ENCODE peak calls at places on chromosomes 5 and 9, in six cellular contexts. Z is Peyer's patch, F is hippocampal formation, U is osteoblast, K is GM20000, C is HEK293T. O is an unnamed sample.

GRCh38 chr5:59955241-59955640 is 61.7 kb upstream of the PDE4D start:
- DNase-seq in K (no peak), C (no peak), Z (no peak), U (no peak), F (no peak), O (no peak)

GRCh38 chr9:70658765-70659164 is 244.3 kb upstream of the KLF9 start:
- DNase-seq in Z (no peak), C (no peak), F (no peak), K (no peak), U (no peak), O (no peak)

GRCh38 chr5:116576043-116576713 is 1.6 kb upstream of the SEMA6A start:
- DNase-seq in U (peak), F (peak), Z (peak), C (peak), K (peak), O (peak)

GRCh38 chr9:131960805-131961495 is 118.7 kb downstream of the MED27 start:
- DNase-seq in C (no peak), U (no peak), Z (no peak), K (no peak), F (peak), O (no peak)

GRCh38 chr5:74643160-74643562 is 2.6 kb upstream of the ENC1 start:
- DNase-seq in U (peak), K (no peak), F (no peak), C (no peak), Z (no peak), O (no peak)

GRCh38 chr9:130713286-130713975 is 19.9 kb downstream of the EXOSC2 start:
- DNase-seq in U (peak), F (no peak), K (no peak), C (no peak), Z (no peak), O (peak)

GRCh38 chr5:56384186-56384585 is 151.1 kb upstream of the ANKRD55 start:
- DNase-seq in U (no peak), Z (no peak), K (no peak), F (no peak), C (no peak), O (no peak)

GRCh38 chr9:133377721-133378216 is 1.6 kb downstream of the STKLD1 start:
- DNase-seq in C (no peak), U (peak), Z (no peak), K (no peak), F (no peak), O (no peak)

GRCh38 chr9:70902705-70903131 is 218.7 kb downstream of the TRPM3 start:
- DNase-seq in F (no peak), U (peak), C (no peak), Z (no peak), K (no peak), O (no peak)

GRCh38 chr5:2175041-2175440 is 292.3 kb upstream of the IRX4 start:
- DNase-seq in F (no peak), C (no peak), K (no peak), Z (no peak), U (no peak), O (no peak)

GRCh38 chr5:123964916-123965315 is 452.9 kb downstream of the CSNK1G3 start:
- DNase-seq in K (no peak), U (no peak), C (no peak), Z (no peak), F (no peak), O (no peak)

GRCh38 chr9:20732118-20732517 is 48.1 kb downstream of the FOCAD start:
- DNase-seq in Z (no peak), K (no peak), F (no peak), U (no peak), C (no peak), O (no peak)

GRCh38 chr5:158483202-158483870 is 616.4 kb downstream of the EBF1 start:
- DNase-seq in C (no peak), F (no peak), U (no peak), Z (no peak), K (no peak), O (no peak)

O was measured in OCI-LY7.